ENCODE peak calls at places on chromosomes 5 and 9, in six cellular contexts. T is kidney glomerular epithelial cell, V is GM12865, U is COLO829, G is myocyte, R is K562. I is an unnamed sample.

GRCh38 chr9:132074736-132075135 is 4.9 kb downstream of the MED27 start:
- DNase-seq in T (peak), U (no peak), G (no peak), V (no peak), R (no peak), I (no peak)

GRCh38 chr9:109408759-109409462 is 88.1 kb upstream of the EPB41L4B start:
- DNase-seq in V (no peak), G (peak), R (no peak), T (no peak), U (no peak), I (no peak)

GRCh38 chr9:111975709-111976108 is 79.1 kb downstream of the UGCG start:
- DNase-seq in V (peak), U (no peak), T (no peak), G (peak), R (no peak), I (peak)

GRCh38 chr5:73303139-73304079 is 130.4 kb downstream of the TMEM174 start:
- DNase-seq in R (no peak), V (peak), T (no peak), U (no peak), G (no peak), I (no peak)

GRCh38 chr9:13688990-13689600 is 409.6 kb upstream of the MPDZ start:
- DNase-seq in R (peak), V (no peak), G (no peak), U (peak), T (peak), I (peak)

GRCh38 chr9:128094166-128094949 is 26.3 kb downstream of the SLC25A25 start:
- DNase-seq in V (peak), G (peak), T (peak), U (peak), R (peak), I (peak)

GRCh38 chr5:179146277-179146676 is 86.1 kb downstream of the ZNF354C start:
- DNase-seq in R (no peak), U (no peak), T (no peak), G (no peak), V (no peak), I (no peak)

GRCh38 chr9:111118256-111118950 is 80.1 kb upstream of the LPAR1 start:
- DNase-seq in T (peak), G (peak), R (no peak), U (no peak), V (no peak), I (no peak)

GRCh38 chr9:121059998-121060636 is 10.0 kb upstream of the C5 start:
- DNase-seq in R (peak), U (peak), T (peak), V (peak), G (peak), I (peak)

GRCh38 chr9:87678650-87679355 is 47.1 kb upstream of the CTSL start:
- DNase-seq in T (peak), U (peak), V (peak), R (peak), G (peak), I (peak)

GRCh38 chr5:124439609-124440008 is 306.8 kb downstream of the ZNF608 start:
- DNase-seq in R (no peak), T (no peak), G (no peak), V (no peak), U (no peak), I (no peak)

GRCh38 chr5:104189031-104189430 is 626.4 kb upstream of the NUDT12 start:
- DNase-seq in R (no peak), G (no peak), V (no peak), U (no peak), T (no peak), I (no peak)

GRCh38 chr9:35966433-35966832 is 8.5 kb upstream of the OR2S2 start:
- DNase-seq in U (no peak), T (no peak), G (no peak), V (no peak), R (no peak), I (no peak)

GRCh38 chr9:30925635-30926034 is 1458.8 kb upstream of the ACO1 start:
- DNase-seq in G (no peak), R (no peak), V (no peak), T (no peak), U (no peak), I (no peak)

GRCh38 chr5:64229163-64229774 is 63.6 kb downstream of the RNF180 start:
- DNase-seq in G (peak), R (peak), T (peak), V (peak), U (peak), I (peak)

GRCh38 chr9:91727316-91727861 is 222.6 kb downstream of the ROR2 start:
- DNase-seq in U (peak), T (peak), V (peak), R (peak), G (peak), I (peak)

GRCh38 chr5:37086466-37087178 is 162.6 kb downstream of the CPLANE1 start:
- DNase-seq in R (no peak), V (no peak), U (no peak), T (no peak), G (peak), I (no peak)

GRCh38 chr5:6190838-6191237 is 187.5 kb downstream of the MED10 start:
- DNase-seq in T (no peak), U (no peak), G (no peak), R (no peak), V (no peak), I (no peak)

GRCh38 chr5:56200856-56201638 is 32.1 kb downstream of the ANKRD55 start:
- DNase-seq in T (peak), G (peak), U (peak), R (peak), V (peak), I (peak)

I was measured in SK-MEL-5.